ENCODE peak calls at places on chromosomes 7 and 10, in ten cellular contexts. Z, A, L, C, Y, I, R, X, Q and K are unnamed samples.

GRCh38 chr10:79981356-79981672 is 32.4 kb upstream of the SFTPD start:
- DNase-seq in L (no peak), C (no peak), Q (no peak), Z (no peak), A (no peak), Y (no peak), I (no peak), R (no peak), X (no peak), K (no peak)

GRCh38 chr7:123798527-123799188 is 46.3 kb upstream of the HYAL4 start:
- DNase-seq in Q (no peak), L (no peak), A (no peak), Z (peak), Y (peak), R (peak), X (no peak), I (no peak), C (no peak), K (no peak)

GRCh38 chr7:25260862-25261454 is 32.7 kb upstream of the NPVF start:
- DNase-seq in Y (no peak), I (peak), Z (peak), Q (no peak), R (peak), A (no peak), L (peak), X (no peak), C (peak), K (no peak)

GRCh38 chr7:105672820-105673219 is 91.5 kb upstream of the EFCAB10 start:
- DNase-seq in Z (no peak), R (no peak), Y (no peak), A (no peak), Q (no peak), C (no peak), X (no peak), L (no peak), I (no peak), K (no peak)

GRCh38 chr7:134056816-134057215 is 70.3 kb upstream of the LRGUK start:
- DNase-seq in Z (no peak), X (no peak), L (no peak), R (no peak), C (no peak), A (no peak), Q (no peak), I (no peak), Y (no peak), K (no peak)

GRCh38 chr10:70376436-70377378 is 5.7 kb downstream of the LRRC20 start:
- DNase-seq in Z (no peak), Q (no peak), R (peak), L (no peak), X (no peak), C (no peak), I (no peak), Y (no peak), A (no peak), K (no peak)

GRCh38 chr10:8444630-8445029 is 390.1 kb downstream of the GATA3 start:
- DNase-seq in I (no peak), X (peak), L (no peak), Y (no peak), Z (no peak), C (peak), A (peak), Q (no peak), R (no peak), K (no peak)

GRCh38 chr10:127878474-127879055 is 14.2 kb downstream of the CLRN3 start:
- DNase-seq in R (no peak), I (no peak), Q (peak), A (no peak), L (no peak), Z (no peak), C (no peak), Y (no peak), X (no peak), K (peak)

GRCh38 chr7:13327669-13328068 is 640.2 kb downstream of the ARL4A start:
- DNase-seq in X (no peak), I (no peak), A (no peak), Z (peak), L (peak), R (no peak), Y (no peak), Q (no peak), C (peak), K (no peak)

GRCh38 chr7:67309764-67310548 is 313.3 kb downstream of the TYW1 start:
- DNase-seq in A (no peak), Q (no peak), R (no peak), X (no peak), I (no peak), L (no peak), Z (peak), C (peak), Y (no peak), K (no peak)

GRCh38 chr7:105611856-105612775 is 30.8 kb upstream of the EFCAB10 start:
- DNase-seq in I (no peak), Z (peak), C (peak), R (no peak), A (no peak), X (no peak), Q (no peak), Y (no peak), L (peak), K (no peak)

GRCh38 chr10:87552248-87552914 is 47.7 kb downstream of the MINPP1 start:
- DNase-seq in C (no peak), Z (peak), R (no peak), I (no peak), X (no peak), Q (no peak), Y (no peak), L (peak), A (no peak), K (no peak)

GRCh38 chr7:70317356-70317755 is 719.1 kb downstream of the AUTS2 start:
- DNase-seq in L (no peak), C (peak), Z (no peak), Y (no peak), R (no peak), Q (no peak), A (no peak), X (no peak), I (no peak), K (no peak)

GRCh38 chr7:150799156-150799555 is 1.0 kb downstream of the TMEM176B start:
- DNase-seq in L (no peak), A (no peak), R (no peak), I (no peak), Z (no peak), C (no peak), X (peak), Y (no peak), Q (no peak), K (no peak)

GRCh38 chr10:90930971-90931841 is 10.3 kb upstream of the ANKRD1 start:
- DNase-seq in Q (no peak), I (no peak), Y (no peak), Z (peak), L (peak), X (no peak), R (peak), C (peak), A (peak), K (no peak)

GRCh38 chr10:112347709-112348671 is 25.9 kb upstream of the ACSL5 start:
- DNase-seq in Q (no peak), I (no peak), Y (no peak), X (no peak), C (no peak), Z (no peak), L (no peak), R (no peak), A (no peak), K (no peak)

GRCh38 chr10:124095096-124095495 is 1.7 kb upstream of the CHST15 start:
- DNase-seq in Y (no peak), A (no peak), I (peak), Q (no peak), Z (no peak), C (no peak), R (no peak), L (no peak), X (no peak), K (peak)

GRCh38 chr7:42930889-42931288 is 1.1 kb downstream of the PSMA2 start:
- DNase-seq in L (peak), R (no peak), Z (peak), A (no peak), X (no peak), C (peak), Q (no peak), Y (no peak), I (no peak), K (no peak)

GRCh38 chr10:132502544-132503300 is 34.9 kb upstream of the INPP5A start:
- DNase-seq in Y (no peak), L (no peak), R (no peak), C (no peak), X (no peak), Z (no peak), Q (no peak), A (no peak), I (no peak), K (peak)

GRCh38 chr7:101862280-101863220 is 45.1 kb downstream of the CUX1 start:
- DNase-seq in X (no peak), C (no peak), I (peak), R (no peak), A (peak), Q (no peak), Z (peak), Y (no peak), L (peak), K (no peak)

GRCh38 chr7:92874567-92874966 is 38.2 kb upstream of the CDK6 start:
- DNase-seq in C (peak), L (peak), R (no peak), Y (no peak), Z (peak), Q (no peak), X (no peak), I (no peak), A (no peak), K (no peak)

GRCh38 chr7:116526897-116527296 is 2.1 kb downstream of the CAV1 start:
- DNase-seq in Z (no peak), A (no peak), Y (no peak), Q (no peak), I (no peak), C (no peak), R (no peak), L (no peak), X (no peak), K (no peak)

GRCh38 chr7:116525298-116525912 is 569 bp downstream of the CAV1 start:
- DNase-seq in Z (no peak), Q (no peak), Y (no peak), L (no peak), I (no peak), A (peak), X (peak), R (no peak), C (peak), K (peak)

GRCh38 chr7:116524609-116525297 is at the start of gene CAV1:
- DNase-seq in A (peak), Y (peak), I (no peak), C (peak), Q (no peak), Z (peak), R (peak), X (peak), L (peak), K (peak)

GRCh38 chr7:116527521-116527920 is 2.7 kb downstream of the CAV1 start:
- DNase-seq in I (no peak), X (no peak), Z (no peak), Q (no peak), Y (no peak), C (peak), L (peak), A (no peak), R (no peak), K (no peak)

GRCh38 chr7:116525913-116526857 is 1.3 kb downstream of the CAV1 start:
- DNase-seq in X (peak), I (peak), C (peak), Z (peak), R (peak), L (peak), Q (peak), A (peak), Y (no peak), K (peak)
- TF ChIP-seq CTCF in X (peak), I (peak), C (peak), Z (peak), R (peak), L (peak), Q (peak), A (peak), Y (peak), K (peak)

GRCh38 chr7:117035463-117035862 is 82.2 kb downstream of the ST7 start:
- DNase-seq in L (no peak), I (no peak), A (no peak), Z (no peak), Q (no peak), R (no peak), C (no peak), X (no peak), Y (no peak), K (no peak)
- TF ChIP-seq CTCF in L (peak), I (no peak), A (no peak), Z (no peak), Q (no peak), R (no peak), C (no peak), X (peak), Y (peak), K (no peak)

DNA sequence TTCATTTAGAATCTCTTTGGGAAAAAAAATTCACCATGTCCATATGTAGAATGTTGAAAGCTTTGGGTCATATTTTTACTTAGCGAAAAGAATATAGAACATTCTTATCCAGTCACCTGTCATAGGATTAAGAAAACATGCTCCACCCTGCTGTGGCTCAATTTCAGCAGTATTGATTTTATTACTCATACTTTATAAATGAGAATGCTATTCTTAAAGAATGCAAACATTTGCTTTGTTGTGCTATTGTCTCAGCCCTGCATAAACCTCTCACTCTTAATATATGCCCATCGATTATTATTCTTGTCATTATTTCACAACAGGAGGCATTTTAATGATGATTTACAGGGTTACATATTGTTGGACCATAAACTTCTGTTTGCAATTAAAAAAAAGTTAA is 49.8 kb upstream of the SHH start:
- DNase-seq in L (no peak), A (no peak), Z (no peak), Q (no peak), X (no peak), Y (no peak), R (peak), C (no peak), I (no peak), K (no peak)
- TF ChIP-seq CTCF in L (no peak), A (no peak), Z (no peak), Q (no peak), X (no peak), Y (no peak), R (no peak), C (no peak), I (no peak), K (no peak)

GRCh38 chr7:74051629-74052410 is 23.8 kb downstream of the ELN start:
- DNase-seq in I (peak), A (peak), Z (peak), C (peak), L (no peak), Q (no peak), X (peak), Y (peak), R (peak), K (no peak)
- TF ChIP-seq CTCF in I (peak), A (peak), Z (peak), C (peak), L (peak), Q (peak), X (peak), Y (peak), R (peak), K (no peak)

DNA sequence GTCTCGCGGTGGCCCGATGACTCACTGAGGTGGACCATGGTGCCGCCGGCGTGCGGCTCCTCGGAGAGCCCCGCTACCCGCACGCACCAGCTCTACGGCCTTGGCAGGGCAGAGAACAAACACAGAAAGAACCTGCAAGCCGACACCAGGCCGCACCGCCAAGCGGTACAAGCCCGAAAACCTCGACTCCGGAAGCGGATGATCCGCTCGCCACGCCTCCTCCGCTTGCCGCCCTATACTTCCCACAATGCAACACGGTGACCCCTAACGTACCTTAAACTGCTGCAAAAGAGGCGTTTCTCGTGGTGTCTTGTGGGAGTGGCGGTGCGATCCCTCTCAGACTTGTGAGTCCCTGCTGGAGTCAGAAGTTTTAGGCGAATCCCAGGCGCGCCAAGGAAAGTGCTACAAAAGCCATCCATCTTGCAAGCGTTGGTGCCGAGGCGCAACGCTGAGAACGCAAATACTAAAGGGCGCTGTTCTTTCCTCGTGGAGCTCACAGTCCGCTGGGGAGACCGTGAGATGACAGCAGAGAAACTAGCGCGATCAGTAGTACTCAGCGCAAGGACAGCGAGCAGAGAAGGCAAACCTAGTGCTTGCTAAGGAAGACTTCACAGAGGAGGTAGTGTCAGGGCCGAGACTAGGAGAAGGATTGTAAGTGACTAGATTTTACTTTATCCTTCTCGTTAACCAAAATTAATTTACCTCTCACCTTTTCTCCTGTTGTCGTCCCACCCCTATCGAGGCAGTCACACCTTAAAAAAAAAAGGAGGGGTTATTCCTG is at the start of gene MRPS16:
- DNase-seq in C (peak), X (peak), L (peak), I (peak), Y (peak), R (peak), Q (peak), A (peak), Z (peak), K (peak)
- TF ChIP-seq CTCF in C (no peak), X (no peak), L (no peak), I (no peak), Y (no peak), R (peak), Q (no peak), A (no peak), Z (no peak), K (no peak)